ENCODE peak calls at places on chromosomes 12 and 14, in seven cellular contexts. F is mammary epithelial cell; O is CD4-positive, CD25-positive, alpha-beta regulatory T cell; Z is left ventricle myocardium inferior; T is pancreas; Q is mesenchymal stem cell; H is heart left ventricle. S is an unnamed sample. For H3K4me1 and H3K27me3, the result is how much of the 10 kb centered on the place peaks cover.

GRCh38 chr12:76455582-76456345 is 103.8 kb downstream of the OSBPL8 start:
- DNase-seq in F (peak), Q (peak), Z (no peak), H (no peak), T (no peak), O (peak), S (no peak)

GRCh38 chr12:42370013-42370412 is 44.0 kb downstream of the PPHLN1 start:
- DNase-seq in H (no peak), Z (no peak), O (no peak), F (no peak), T (no peak), Q (no peak), S (no peak)

GRCh38 chr12:4139191-4139590 is 134.4 kb upstream of the CCND2 start:
- DNase-seq in H (no peak), Z (no peak), Q (no peak), T (no peak), F (no peak), O (no peak), S (no peak)

GRCh38 chr14:69708586-69709169 is 58.3 kb upstream of the SRSF5 start:
- DNase-seq in Q (no peak), T (no peak), H (no peak), F (no peak), Z (no peak), O (no peak), S (no peak)

GRCh38 chr12:34296143-34297041 is 274.1 kb downstream of the ALG10 start:
- DNase-seq in Q (no peak), T (no peak), F (no peak), H (peak), O (no peak), Z (peak), S (no peak)

GRCh38 chr14:71586131-71586893 is 345.9 kb upstream of the RGS6 start:
- DNase-seq in F (peak), H (no peak), Q (peak), Z (no peak), O (no peak), T (no peak), S (no peak)

GRCh38 chr12:96466939-96467751 is 22.2 kb upstream of the CFAP54 start:
- DNase-seq in T (no peak), O (no peak), Q (no peak), F (peak), H (no peak), Z (no peak), S (no peak)

GRCh38 chr14:50070230-50070629 is 46.1 kb downstream of the VCPKMT start:
- DNase-seq in H (no peak), O (no peak), F (no peak), T (no peak), Z (no peak), Q (no peak), S (no peak)

GRCh38 chr14:55221186-55221585 is 29.8 kb upstream of the DLGAP5 start:
- DNase-seq in T (no peak), Z (no peak), H (no peak), Q (peak), O (no peak), F (peak), S (no peak)

GRCh38 chr12:50261654-50262053 is 21.7 kb downstream of the LIMA1 start:
- DNase-seq in O (no peak), Q (no peak), H (no peak), F (peak), T (no peak), Z (no peak), S (no peak)

GRCh38 chr12:94725375-94726168 is 75.2 kb upstream of the TMCC3 start:
- DNase-seq in H (no peak), T (no peak), F (peak), Q (peak), O (no peak), Z (no peak), S (no peak)

GRCh38 chr12:13268606-13269005 is 72.1 kb downstream of the EMP1 start:
- DNase-seq in T (no peak), Q (no peak), O (no peak), Z (no peak), F (no peak), H (no peak), S (no peak)

GRCh38 chr14:94021416-94022157 is 4.6 kb upstream of the OTUB2 start:
- DNase-seq in Z (peak), F (no peak), O (no peak), T (no peak), Q (no peak), H (no peak), S (no peak)

GRCh38 chr14:101719708-101720107 is 41.8 kb upstream of the PPP2R5C start:
- DNase-seq in O (no peak), Q (no peak), F (no peak), Z (no peak), H (no peak), T (no peak), S (no peak)

GRCh38 chr14:99899578-99900178 is 106.5 kb downstream of the EML1 start:
- DNase-seq in H (no peak), F (no peak), O (peak), Z (no peak), T (no peak), Q (peak), S (no peak)

GRCh38 chr14:50520947-50521815 is 11.2 kb downstream of the MAP4K5 start:
- DNase-seq in H (no peak), Q (peak), O (no peak), T (peak), F (peak), Z (no peak), S (no peak)

GRCh38 chr14:89245802-89246201 is 171.2 kb downstream of the FOXN3 start:
- DNase-seq in T (no peak), H (no peak), Q (no peak), Z (no peak), F (peak), O (no peak), S (no peak)

GRCh38 chr12:116870306-116870705 is 10.9 kb downstream of the HRK start:
- DNase-seq in O (no peak), T (no peak), F (no peak), Q (no peak), H (no peak), Z (no peak), S (no peak)

GRCh38 chr14:21096889-21097615 is 1.4 kb downstream of the ZNF219 start:
- DNase-seq in Q (no peak), T (no peak), Z (no peak), H (no peak), F (no peak), O (no peak), S (no peak)

GRCh38 chr12:71636704-71637115 is 26.9 kb downstream of the ZFC3H1 start:
- DNase-seq in Z (no peak), H (no peak), T (no peak), O (peak), Q (peak), F (peak), S (no peak)

GRCh38 chr14:101185081-101185835 is 281.7 kb upstream of the RTL1 start:
- DNase-seq in O (no peak), Z (no peak), H (no peak), T (no peak), Q (no peak), F (no peak), S (peak)

GRCh38 chr14:52131640-52132320 is 62.9 kb upstream of the NID2 start:
- DNase-seq in O (peak), T (peak), F (peak), Z (peak), H (peak), Q (peak), S (peak)

GRCh38 chr12:88413561-88414095 is 166.6 kb downstream of the KITLG start:
- DNase-seq in Z (no peak), O (no peak), T (no peak), Q (no peak), H (no peak), F (no peak), S (no peak)

GRCh38 chr12:25775968-25776367 is 182.5 kb upstream of the RASSF8 start:
- DNase-seq in H (no peak), Q (peak), Z (no peak), O (no peak), F (peak), T (no peak), S (no peak)

GRCh38 chr12:10842862-10843261 is 6.4 kb downstream of the PRR4 start:
- DNase-seq in Q (no peak), T (no peak), F (no peak), H (no peak), O (no peak), Z (no peak), S (no peak)

GRCh38 chr12:12902036-12902435 is 10.7 kb downstream of the GPRC5A start:
- DNase-seq in Z (no peak), H (no peak), Q (no peak), O (no peak), F (peak), T (no peak), S (no peak)

GRCh38 chr14:64717870-64718269 is 13.6 kb downstream of the PLEKHG3 start:
- DNase-seq in Z (no peak), H (no peak), T (peak), Q (no peak), O (no peak), F (peak), S (no peak)
- H3K4me1 ChIP-seq in Z (half or more), H (half or more), T (half or more), Q (half or more), O (under half), F (half or more), S (under half)

DNA sequence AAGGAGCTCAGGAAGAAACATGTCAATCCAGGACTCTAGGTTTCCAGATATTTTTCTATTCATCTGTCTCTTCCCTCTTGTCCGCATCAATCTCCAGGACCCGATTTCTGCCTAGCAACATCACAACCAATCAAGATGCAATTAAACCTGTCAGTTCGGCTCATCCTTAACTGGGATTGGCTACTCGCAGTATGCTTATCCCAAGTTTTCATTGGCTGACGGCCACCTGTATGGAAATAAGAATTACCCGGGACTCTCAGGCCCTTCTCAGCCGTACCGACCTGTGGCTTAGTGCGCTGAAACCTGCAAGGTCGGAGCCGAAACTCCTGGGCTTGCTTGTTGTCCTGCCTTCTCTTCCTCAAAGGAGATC is 20.4 kb upstream of the ATP5MC2 start:
- DNase-seq in H (no peak), O (no peak), T (peak), Z (no peak), Q (peak), F (peak), S (peak)
- H3K27me3 ChIP-seq in H (under half), O (under half), T (under half), Z (half or more), Q (under half), F (under half), S (under half)

GRCh38 chr14:95285566-95285965 is 34.1 kb downstream of the CLMN start:
- DNase-seq in O (no peak), H (no peak), Z (no peak), F (no peak), T (no peak), Q (no peak), S (no peak)

GRCh38 chr14:95281560-95282176 is 38.0 kb downstream of the CLMN start:
- DNase-seq in Z (no peak), H (no peak), F (no peak), T (no peak), Q (no peak), O (no peak), S (no peak)

GRCh38 chr14:95286649-95287048 is 33.1 kb downstream of the CLMN start:
- DNase-seq in H (no peak), T (no peak), F (no peak), O (no peak), Q (no peak), Z (no peak), S (no peak)

GRCh38 chr14:95287176-95287754 is 32.4 kb downstream of the CLMN start:
- DNase-seq in F (peak), Z (no peak), Q (no peak), H (no peak), O (no peak), T (no peak), S (no peak)

DNA sequence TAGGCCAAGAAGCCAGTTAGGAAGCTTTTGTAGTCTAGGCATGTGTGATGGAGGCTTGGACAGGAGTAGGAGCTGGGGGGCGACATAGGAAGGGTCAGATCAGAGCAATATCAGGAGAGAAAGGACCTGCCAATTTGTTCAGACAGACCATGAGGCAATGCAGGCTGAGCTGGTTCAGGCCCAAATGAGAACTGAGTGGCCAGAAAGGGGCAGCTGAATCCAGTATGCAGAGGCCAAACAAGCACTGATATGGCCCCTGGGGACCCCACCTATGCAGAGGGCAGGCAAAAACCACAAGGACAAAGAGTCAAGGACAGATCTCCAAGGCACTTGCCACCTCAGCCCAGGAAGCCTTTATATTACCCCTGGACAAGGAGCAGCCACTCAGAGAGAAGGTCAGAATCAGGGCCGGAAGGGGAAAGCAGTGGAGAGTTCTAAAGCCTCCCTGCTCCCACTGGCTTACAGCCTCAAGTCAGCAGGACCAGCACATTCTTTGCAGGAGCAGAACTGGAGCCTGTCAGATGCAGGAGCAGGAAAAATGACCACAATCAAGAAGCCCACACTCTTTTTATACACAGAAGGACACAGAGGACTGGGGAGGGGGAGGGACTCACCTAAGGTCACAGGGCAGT is 37.2 kb downstream of the CLMN start:
- DNase-seq in T (no peak), F (no peak), Q (no peak), Z (no peak), H (no peak), O (no peak), S (no peak)
- H3K4me1 ChIP-seq in T (under half), F (under half), Q (under half), Z (under half), H (under half), O (under half), S (under half)

GRCh38 chr12:57242329-57242690 is 8.7 kb downstream of the STAC3 start:
- DNase-seq in Z (peak), H (peak), O (no peak), T (peak), Q (no peak), F (no peak), S (no peak)

GRCh38 chr12:57244306-57244696 is 6.7 kb downstream of the STAC3 start:
- DNase-seq in Q (no peak), O (no peak), F (no peak), H (no peak), Z (no peak), T (no peak), S (no peak)

GRCh38 chr12:57241556-57242310 is 9.3 kb downstream of the STAC3 start:
- DNase-seq in F (no peak), O (no peak), Q (peak), H (no peak), Z (no peak), T (no peak), S (no peak)

GRCh38 chr12:57242691-57243454 is 8.1 kb downstream of the STAC3 start:
- DNase-seq in T (peak), F (peak), Q (peak), Z (no peak), H (peak), O (peak), S (no peak)

GRCh38 chr12:57243521-57244305 is 7.3 kb downstream of the STAC3 start:
- DNase-seq in O (peak), T (peak), Q (peak), F (peak), H (peak), Z (peak), S (peak)
- H3K27me3 ChIP-seq in O (under half), T (under half), Q (half or more), F (under half), H (under half), Z (half or more), S (under half)

GRCh38 chr14:75446447-75446846 is 18.6 kb downstream of the JDP2 start:
- DNase-seq in O (no peak), Z (no peak), F (no peak), T (no peak), Q (no peak), H (no peak), S (no peak)
- H3K4me1 ChIP-seq in O (under half), Z (half or more), F (under half), T (under half), Q (under half), H (under half), S (under half)

GRCh38 chr12:51388826-51389225 is 2.4 kb downstream of the GALNT6 start:
- DNase-seq in H (no peak), O (no peak), Z (no peak), F (no peak), Q (peak), T (no peak), S (no peak)
- H3K27me3 ChIP-seq in H (under half), O (under half), Z (under half), F (under half), Q (under half), T (under half), S (under half)

DNA sequence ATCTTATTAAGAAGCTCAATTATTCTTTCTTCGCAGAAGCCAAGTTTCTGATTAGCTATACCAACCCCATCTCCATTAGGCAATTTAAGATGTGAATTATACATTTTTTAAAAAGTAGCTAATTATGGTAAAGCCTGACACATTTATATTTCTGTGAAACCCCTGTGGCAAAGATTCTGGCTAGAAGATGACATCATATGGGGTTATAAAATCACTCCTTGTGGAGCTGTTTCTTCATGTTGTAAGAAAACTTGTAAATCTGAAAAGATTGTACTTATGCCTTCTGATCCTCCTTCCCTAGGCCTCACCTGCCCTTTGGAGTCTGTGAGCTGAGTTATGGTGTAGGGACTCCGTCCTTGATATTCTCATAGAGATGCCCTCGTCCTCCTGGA is 78.1 kb downstream of the CHST11 start:
- DNase-seq in H (no peak), Z (no peak), T (no peak), O (no peak), Q (no peak), F (no peak), S (no peak)
- H3K4me1 ChIP-seq in H (under half), Z (under half), T (under half), O (under half), Q (under half), F (under half), S (under half)